ENCODE peak calls at places on chromosomes 4 and X, in nine cellular contexts. One of them, this sample, is unnamed.

GRCh38 chrX:136146614-136147319 is 566 bp upstream of the FHL1 start:
- DNase-seq in NCI-H1417: peak; percentile 80
- DNase-seq in lung microvascular endothelial cell: peak; percentile 29
- DNase-seq in activated CD4-positive, CD25-positive, alpha-beta regulatory T cell: peak; percentile 3
- DNase-seq in trophoblast cell: no peak
- DNase-seq in naive thymus-derived CD4-positive, alpha-beta T cell: peak; percentile 35
- DNase-seq in breast epithelium: no peak
- DNase-seq in stimulated activated CD4-positive, alpha-beta T cell treated with anti-CD3 and anti-CD28 coated beads, Interleukin-4, amount 100 ng/mL, for 4 hours: peak; percentile 12
- DNase-seq in SW480: no peak
- DNase-seq in this sample: peak; percentile 39

GRCh38 chr4:169105620-169106019 is 95.6 kb upstream of the CBR4 start:
- DNase-seq in stimulated activated CD4-positive, alpha-beta T cell treated with anti-CD3 and anti-CD28 coated beads, Interleukin-4, amount 100 ng/mL, for 4 hours: no peak
- DNase-seq in activated CD4-positive, CD25-positive, alpha-beta regulatory T cell: no peak
- DNase-seq in trophoblast cell: no peak
- DNase-seq in breast epithelium: no peak
- DNase-seq in naive thymus-derived CD4-positive, alpha-beta T cell: no peak
- DNase-seq in lung microvascular endothelial cell: no peak
- DNase-seq in NCI-H1417: no peak
- DNase-seq in SW480: no peak
- DNase-seq in this sample: no peak

GRCh38 chr4:88022289-88022688 is 14.9 kb downstream of the PKD2 start:
- DNase-seq in stimulated activated CD4-positive, alpha-beta T cell treated with anti-CD3 and anti-CD28 coated beads, Interleukin-4, amount 100 ng/mL, for 4 hours: no peak
- DNase-seq in activated CD4-positive, CD25-positive, alpha-beta regulatory T cell: no peak
- DNase-seq in SW480: no peak
- DNase-seq in naive thymus-derived CD4-positive, alpha-beta T cell: no peak
- DNase-seq in breast epithelium: no peak
- DNase-seq in trophoblast cell: no peak
- DNase-seq in lung microvascular endothelial cell: no peak
- DNase-seq in NCI-H1417: no peak
- DNase-seq in this sample: no peak

GRCh38 chrX:63421411-63421810 is 70.3 kb upstream of the SPIN4 start:
- DNase-seq in SW480: no peak
- DNase-seq in NCI-H1417: no peak
- DNase-seq in stimulated activated CD4-positive, alpha-beta T cell treated with anti-CD3 and anti-CD28 coated beads, Interleukin-4, amount 100 ng/mL, for 4 hours: no peak
- DNase-seq in naive thymus-derived CD4-positive, alpha-beta T cell: no peak
- DNase-seq in activated CD4-positive, CD25-positive, alpha-beta regulatory T cell: no peak
- DNase-seq in breast epithelium: no peak
- DNase-seq in trophoblast cell: no peak
- DNase-seq in lung microvascular endothelial cell: no peak
- DNase-seq in this sample: no peak

GRCh38 chr4:30825008-30825765 is 105.0 kb downstream of the PCDH7 start:
- DNase-seq in SW480: no peak
- DNase-seq in activated CD4-positive, CD25-positive, alpha-beta regulatory T cell: no peak
- DNase-seq in lung microvascular endothelial cell: no peak
- DNase-seq in NCI-H1417: no peak
- DNase-seq in naive thymus-derived CD4-positive, alpha-beta T cell: no peak
- DNase-seq in trophoblast cell: no peak
- DNase-seq in stimulated activated CD4-positive, alpha-beta T cell treated with anti-CD3 and anti-CD28 coated beads, Interleukin-4, amount 100 ng/mL, for 4 hours: no peak
- DNase-seq in breast epithelium: no peak
- DNase-seq in this sample: no peak

GRCh38 chr4:128461300-128462103 is 173.9 kb upstream of the PGRMC2 start:
- DNase-seq in trophoblast cell: peak; percentile 35
- DNase-seq in stimulated activated CD4-positive, alpha-beta T cell treated with anti-CD3 and anti-CD28 coated beads, Interleukin-4, amount 100 ng/mL, for 4 hours: no peak
- DNase-seq in lung microvascular endothelial cell: peak; percentile 88
- DNase-seq in SW480: peak; percentile 3
- DNase-seq in NCI-H1417: no peak
- DNase-seq in naive thymus-derived CD4-positive, alpha-beta T cell: no peak
- DNase-seq in activated CD4-positive, CD25-positive, alpha-beta regulatory T cell: no peak
- DNase-seq in breast epithelium: no peak
- DNase-seq in this sample: no peak

GRCh38 chr4:53688186-53688790 is 97.0 kb upstream of the LNX1 start:
- DNase-seq in NCI-H1417: no peak
- DNase-seq in trophoblast cell: peak; percentile 76
- DNase-seq in SW480: peak; percentile 55
- DNase-seq in activated CD4-positive, CD25-positive, alpha-beta regulatory T cell: no peak
- DNase-seq in lung microvascular endothelial cell: peak; percentile 92
- DNase-seq in breast epithelium: no peak
- DNase-seq in stimulated activated CD4-positive, alpha-beta T cell treated with anti-CD3 and anti-CD28 coated beads, Interleukin-4, amount 100 ng/mL, for 4 hours: no peak
- DNase-seq in naive thymus-derived CD4-positive, alpha-beta T cell: no peak
- DNase-seq in this sample: no peak

GRCh38 chr4:8922481-8922880 is 50.8 kb upstream of the HMX1 start:
- DNase-seq in breast epithelium: no peak
- DNase-seq in lung microvascular endothelial cell: no peak
- DNase-seq in naive thymus-derived CD4-positive, alpha-beta T cell: no peak
- DNase-seq in NCI-H1417: no peak
- DNase-seq in activated CD4-positive, CD25-positive, alpha-beta regulatory T cell: no peak
- DNase-seq in SW480: no peak
- DNase-seq in trophoblast cell: no peak
- DNase-seq in stimulated activated CD4-positive, alpha-beta T cell treated with anti-CD3 and anti-CD28 coated beads, Interleukin-4, amount 100 ng/mL, for 4 hours: no peak
- DNase-seq in this sample: no peak

GRCh38 chr4:119735136-119735770 is 106.6 kb upstream of the PDE5A start:
- DNase-seq in stimulated activated CD4-positive, alpha-beta T cell treated with anti-CD3 and anti-CD28 coated beads, Interleukin-4, amount 100 ng/mL, for 4 hours: no peak
- DNase-seq in breast epithelium: no peak
- DNase-seq in naive thymus-derived CD4-positive, alpha-beta T cell: no peak
- DNase-seq in trophoblast cell: no peak
- DNase-seq in lung microvascular endothelial cell: peak; percentile 28
- DNase-seq in activated CD4-positive, CD25-positive, alpha-beta regulatory T cell: no peak
- DNase-seq in NCI-H1417: no peak
- DNase-seq in SW480: no peak
- DNase-seq in this sample: no peak

GRCh38 chr4:161280929-161281328 is 882.9 kb downstream of the FSTL5 start:
- DNase-seq in lung microvascular endothelial cell: no peak
- DNase-seq in stimulated activated CD4-positive, alpha-beta T cell treated with anti-CD3 and anti-CD28 coated beads, Interleukin-4, amount 100 ng/mL, for 4 hours: no peak
- DNase-seq in NCI-H1417: no peak
- DNase-seq in breast epithelium: no peak
- DNase-seq in trophoblast cell: no peak
- DNase-seq in naive thymus-derived CD4-positive, alpha-beta T cell: no peak
- DNase-seq in activated CD4-positive, CD25-positive, alpha-beta regulatory T cell: no peak
- DNase-seq in SW480: no peak
- DNase-seq in this sample: no peak

GRCh38 chr4:88585908-88586307 is 6.4 kb upstream of the HERC3 start:
- DNase-seq in breast epithelium: no peak
- DNase-seq in SW480: no peak
- DNase-seq in trophoblast cell: peak; percentile 83
- DNase-seq in stimulated activated CD4-positive, alpha-beta T cell treated with anti-CD3 and anti-CD28 coated beads, Interleukin-4, amount 100 ng/mL, for 4 hours: no peak
- DNase-seq in lung microvascular endothelial cell: no peak
- DNase-seq in activated CD4-positive, CD25-positive, alpha-beta regulatory T cell: no peak
- DNase-seq in naive thymus-derived CD4-positive, alpha-beta T cell: no peak
- DNase-seq in NCI-H1417: no peak
- DNase-seq in this sample: no peak

GRCh38 chr4:116066711-116067245 is 953.4 kb upstream of the NDST4 start:
- DNase-seq in lung microvascular endothelial cell: no peak
- DNase-seq in breast epithelium: no peak
- DNase-seq in naive thymus-derived CD4-positive, alpha-beta T cell: no peak
- DNase-seq in SW480: no peak
- DNase-seq in stimulated activated CD4-positive, alpha-beta T cell treated with anti-CD3 and anti-CD28 coated beads, Interleukin-4, amount 100 ng/mL, for 4 hours: no peak
- DNase-seq in activated CD4-positive, CD25-positive, alpha-beta regulatory T cell: no peak
- DNase-seq in trophoblast cell: no peak
- DNase-seq in NCI-H1417: no peak
- DNase-seq in this sample: no peak

GRCh38 chrX:15674514-15674898 is 9.9 kb upstream of the CLTRN start:
- DNase-seq in breast epithelium: peak; percentile 97
- DNase-seq in stimulated activated CD4-positive, alpha-beta T cell treated with anti-CD3 and anti-CD28 coated beads, Interleukin-4, amount 100 ng/mL, for 4 hours: peak; percentile 65
- DNase-seq in activated CD4-positive, CD25-positive, alpha-beta regulatory T cell: no peak
- DNase-seq in NCI-H1417: no peak
- DNase-seq in naive thymus-derived CD4-positive, alpha-beta T cell: no peak
- DNase-seq in SW480: peak; percentile 91
- DNase-seq in trophoblast cell: peak; percentile 97
- DNase-seq in lung microvascular endothelial cell: peak; percentile 95
- DNase-seq in this sample: peak; percentile 94

GRCh38 chr4:71559957-71560541 is 221.2 kb downstream of the SLC4A4 start:
- DNase-seq in trophoblast cell: no peak
- DNase-seq in stimulated activated CD4-positive, alpha-beta T cell treated with anti-CD3 and anti-CD28 coated beads, Interleukin-4, amount 100 ng/mL, for 4 hours: no peak
- DNase-seq in activated CD4-positive, CD25-positive, alpha-beta regulatory T cell: no peak
- DNase-seq in NCI-H1417: no peak
- DNase-seq in SW480: no peak
- DNase-seq in naive thymus-derived CD4-positive, alpha-beta T cell: no peak
- DNase-seq in breast epithelium: no peak
- DNase-seq in lung microvascular endothelial cell: peak; percentile 9
- DNase-seq in this sample: no peak

GRCh38 chrX:40104649-40105015 is 6.9 kb upstream of the BCOR start:
- DNase-seq in naive thymus-derived CD4-positive, alpha-beta T cell: no peak
- DNase-seq in NCI-H1417: peak; percentile 83
- DNase-seq in stimulated activated CD4-positive, alpha-beta T cell treated with anti-CD3 and anti-CD28 coated beads, Interleukin-4, amount 100 ng/mL, for 4 hours: no peak
- DNase-seq in lung microvascular endothelial cell: peak; percentile 67
- DNase-seq in activated CD4-positive, CD25-positive, alpha-beta regulatory T cell: no peak
- DNase-seq in breast epithelium: no peak
- DNase-seq in SW480: peak; percentile 45
- DNase-seq in trophoblast cell: peak; percentile 79
- DNase-seq in this sample: no peak

GRCh38 chrX:103656623-103657022 is 27.8 kb downstream of the TCEAL1 start:
- DNase-seq in SW480: peak; percentile 72
- DNase-seq in trophoblast cell: peak; percentile 61
- DNase-seq in NCI-H1417: no peak
- DNase-seq in stimulated activated CD4-positive, alpha-beta T cell treated with anti-CD3 and anti-CD28 coated beads, Interleukin-4, amount 100 ng/mL, for 4 hours: no peak
- DNase-seq in lung microvascular endothelial cell: peak; percentile 55
- DNase-seq in breast epithelium: no peak
- DNase-seq in activated CD4-positive, CD25-positive, alpha-beta regulatory T cell: no peak
- DNase-seq in naive thymus-derived CD4-positive, alpha-beta T cell: no peak
- DNase-seq in this sample: no peak

GRCh38 chrX:12319012-12319519 is 180.8 kb downstream of the FRMPD4 start:
- DNase-seq in trophoblast cell: peak; percentile 35
- DNase-seq in SW480: peak; percentile 1
- DNase-seq in stimulated activated CD4-positive, alpha-beta T cell treated with anti-CD3 and anti-CD28 coated beads, Interleukin-4, amount 100 ng/mL, for 4 hours: no peak
- DNase-seq in naive thymus-derived CD4-positive, alpha-beta T cell: no peak
- DNase-seq in breast epithelium: no peak
- DNase-seq in activated CD4-positive, CD25-positive, alpha-beta regulatory T cell: no peak
- DNase-seq in lung microvascular endothelial cell: no peak
- DNase-seq in NCI-H1417: no peak
- DNase-seq in this sample: no peak

GRCh38 chr4:139085141-139085540 is 69.6 kb downstream of the NOCT start:
- DNase-seq in breast epithelium: no peak
- DNase-seq in SW480: peak; percentile 29
- DNase-seq in lung microvascular endothelial cell: peak; percentile 47
- DNase-seq in stimulated activated CD4-positive, alpha-beta T cell treated with anti-CD3 and anti-CD28 coated beads, Interleukin-4, amount 100 ng/mL, for 4 hours: no peak
- DNase-seq in NCI-H1417: no peak
- DNase-seq in activated CD4-positive, CD25-positive, alpha-beta regulatory T cell: no peak
- DNase-seq in trophoblast cell: peak; percentile 32
- DNase-seq in naive thymus-derived CD4-positive, alpha-beta T cell: peak; percentile 22
- DNase-seq in this sample: no peak

GRCh38 chr4:129218355-129218754 is 122.4 kb downstream of the C4orf33 start:
- DNase-seq in SW480: no peak
- DNase-seq in lung microvascular endothelial cell: no peak
- DNase-seq in naive thymus-derived CD4-positive, alpha-beta T cell: no peak
- DNase-seq in breast epithelium: no peak
- DNase-seq in activated CD4-positive, CD25-positive, alpha-beta regulatory T cell: no peak
- DNase-seq in stimulated activated CD4-positive, alpha-beta T cell treated with anti-CD3 and anti-CD28 coated beads, Interleukin-4, amount 100 ng/mL, for 4 hours: no peak
- DNase-seq in NCI-H1417: peak; percentile 65
- DNase-seq in trophoblast cell: peak; percentile 14
- DNase-seq in this sample: peak; percentile 22

GRCh38 chrX:9466115-9466495 is 1.2 kb downstream of the TBL1X start:
- DNase-seq in SW480: peak; percentile 36
- DNase-seq in breast epithelium: peak; percentile 27
- DNase-seq in lung microvascular endothelial cell: peak; percentile 41
- DNase-seq in stimulated activated CD4-positive, alpha-beta T cell treated with anti-CD3 and anti-CD28 coated beads, Interleukin-4, amount 100 ng/mL, for 4 hours: peak; percentile 27
- DNase-seq in activated CD4-positive, CD25-positive, alpha-beta regulatory T cell: no peak
- DNase-seq in NCI-H1417: peak; percentile 78
- DNase-seq in trophoblast cell: no peak
- DNase-seq in naive thymus-derived CD4-positive, alpha-beta T cell: no peak
- DNase-seq in this sample: peak; percentile 37

GRCh38 chr4:53346920-53347852 is 18.7 kb downstream of the SCFD2 start:
- DNase-seq in lung microvascular endothelial cell: peak; percentile 31
- DNase-seq in NCI-H1417: no peak
- DNase-seq in stimulated activated CD4-positive, alpha-beta T cell treated with anti-CD3 and anti-CD28 coated beads, Interleukin-4, amount 100 ng/mL, for 4 hours: no peak
- DNase-seq in trophoblast cell: no peak
- DNase-seq in SW480: no peak
- DNase-seq in breast epithelium: no peak
- DNase-seq in activated CD4-positive, CD25-positive, alpha-beta regulatory T cell: no peak
- DNase-seq in naive thymus-derived CD4-positive, alpha-beta T cell: no peak
- DNase-seq in this sample: no peak